ENCODE peak calls at places on chromosomes 11 and 22, in four cellular contexts. C is HepG2, K is GM12878, O is K562. A is an unnamed sample.

GRCh38 chr22:40723396-40723933 is 44.2 kb downstream of the MCHR1 start:
- DNase-seq in C (no peak), K (no peak), O (no peak), A (peak)

GRCh38 chr22:39277135-39277607 is 32.4 kb upstream of the PDGFB start:
- DNase-seq in C (no peak), K (no peak), O (no peak), A (no peak)

GRCh38 chr11:105000167-105000566 is 22.8 kb downstream of the CASP5 start:
- DNase-seq in C (peak), K (no peak), O (no peak), A (peak)

GRCh38 chr11:95444309-95445202 is 213.6 kb upstream of the SESN3 start:
- DNase-seq in C (no peak), K (no peak), O (no peak), A (no peak)

GRCh38 chr11:18723991-18724390 is 2.0 kb downstream of the IGSF22 start:
- DNase-seq in C (no peak), K (no peak), O (no peak), A (no peak)

GRCh38 chr11:34667810-34668582 is 47.1 kb downstream of the EHF start:
- DNase-seq in C (peak), K (no peak), O (no peak), A (no peak)

GRCh38 chr11:27347949-27348879 is 14.8 kb downstream of the CCDC34 start:
- DNase-seq in C (no peak), K (no peak), O (no peak), A (no peak)

GRCh38 chr11:102345923-102346322 is 1.1 kb upstream of the BIRC2 start:
- DNase-seq in C (peak), K (no peak), O (no peak), A (no peak)

GRCh38 chr11:102312656-102313055 is 4.6 kb upstream of the BIRC3 start:
- DNase-seq in C (no peak), K (no peak), O (no peak), A (no peak)

GRCh38 chr22:44544523-44545433 is 46.7 kb upstream of the RTL6 start:
- DNase-seq in C (no peak), K (no peak), O (no peak), A (no peak)

GRCh38 chr11:2804701-2805387 is 80.7 kb downstream of the CDKN1C start:
- DNase-seq in C (no peak), K (no peak), O (no peak), A (peak)

GRCh38 chr11:12868315-12869073 is 140.6 kb upstream of the RASSF10 start:
- DNase-seq in C (no peak), K (no peak), O (no peak), A (no peak)

GRCh38 chr11:59283825-59284772 is 71.4 kb upstream of the MPEG1 start:
- DNase-seq in C (peak), K (peak), O (peak), A (peak)

GRCh38 chr22:48277868-48278581 is 1515.6 kb downstream of the TBC1D22A start:
- DNase-seq in C (no peak), K (no peak), O (no peak), A (no peak)

GRCh38 chr11:116879789-116880402 is 42.5 kb upstream of the APOA1 start:
- DNase-seq in C (peak), K (peak), O (no peak), A (no peak)

GRCh38 chr11:76696756-76697155 is 26.2 kb upstream of the LRRC32 start:
- DNase-seq in C (no peak), K (no peak), O (no peak), A (no peak)

GRCh38 chr11:35142481-35143207 is 3.7 kb downstream of the CD44 start:
- DNase-seq in C (peak), K (no peak), O (peak), A (no peak)

GRCh38 chr22:50188356-50188755 is 2.6 kb downstream of the TRABD start:
- DNase-seq in C (no peak), K (no peak), O (no peak), A (no peak)

GRCh38 chr11:116162541-116163230 is 610.1 kb downstream of the BUD13 start:
- DNase-seq in C (no peak), K (no peak), O (no peak), A (peak)

GRCh38 chr11:9895016-9895415 is 231.1 kb downstream of the SWAP70 start:
- DNase-seq in C (no peak), K (no peak), O (no peak), A (no peak)
- TF ChIP-seq ETV6 in C (no peak), K (no peak), O (no peak), A (no peak)

GRCh38 chr11:20049231-20049630 is 111.0 kb downstream of the DBX1 start:
- DNase-seq in C (no peak), K (no peak), O (no peak), A (no peak)
- TF ChIP-seq ATF3 in C (no peak), K (no peak), O (no peak), A (no peak)

GRCh38 chr11:57641426-57641825 is 8.3 kb downstream of the YPEL4 start:
- DNase-seq in C (peak), K (no peak), O (peak), A (no peak)

GRCh38 chr11:57640068-57640800 is 9.5 kb downstream of the YPEL4 start:
- DNase-seq in C (no peak), K (no peak), O (no peak), A (no peak)

GRCh38 chr11:57638811-57639320 is 10.8 kb downstream of the YPEL4 start:
- DNase-seq in C (no peak), K (no peak), O (no peak), A (peak)

GRCh38 chr11:57639321-57640067 is 10.2 kb downstream of the YPEL4 start:
- DNase-seq in C (peak), K (no peak), O (no peak), A (peak)

DNA sequence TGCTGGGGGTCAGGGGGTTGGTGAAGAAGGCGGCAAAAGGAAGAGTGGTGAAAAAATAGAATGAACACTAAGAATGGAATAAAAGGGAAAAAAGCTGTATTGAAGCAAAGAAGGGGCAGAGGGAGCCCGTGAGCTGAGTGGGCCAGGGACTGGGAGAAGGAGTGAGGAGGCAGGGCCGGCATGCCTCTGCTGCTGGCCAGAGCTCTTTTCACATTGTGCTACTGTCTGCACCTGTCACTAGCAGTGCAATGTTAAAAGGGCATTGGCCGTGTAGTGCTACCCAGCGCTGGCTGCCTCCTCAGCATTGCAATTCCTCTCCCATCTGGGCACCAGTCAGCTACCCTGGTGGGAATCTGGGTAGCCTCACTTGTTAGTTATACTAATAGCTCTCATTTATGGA is 8.7 kb downstream of the YPEL4 start:
- DNase-seq in C (no peak), K (no peak), O (no peak), A (peak)
- TF ChIP-seq ETV6 in C (no peak), K (no peak), O (no peak), A (no peak)

DNA sequence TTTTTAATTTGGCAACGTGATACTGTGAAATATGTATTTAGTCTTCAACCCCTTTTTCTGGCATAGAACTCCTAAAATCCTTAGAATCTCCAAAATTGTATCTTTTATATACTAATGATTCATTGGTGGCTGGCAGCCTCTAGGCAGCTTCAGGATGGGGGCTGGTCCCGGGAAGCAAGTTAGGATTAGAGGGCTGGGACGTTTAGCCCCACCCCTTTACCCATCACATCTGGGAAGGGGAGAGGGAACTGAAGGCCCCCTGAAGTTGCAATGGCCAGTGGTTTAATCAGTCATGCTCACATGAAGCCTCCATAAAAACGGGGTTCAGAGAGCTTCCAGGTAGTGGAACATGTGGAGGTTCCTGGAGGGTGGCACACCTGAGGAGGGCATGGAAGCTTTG is 7.1 kb downstream of the IL17RA start:
- DNase-seq in C (no peak), K (no peak), O (no peak), A (no peak)
- TF ChIP-seq ATF3 in C (no peak), K (no peak), O (no peak), A (no peak)

GRCh38 chr11:15139958-15140659 is 25.4 kb downstream of the INSC start:
- DNase-seq in C (no peak), K (no peak), O (no peak), A (no peak)
- TF ChIP-seq ETV6 in C (no peak), K (no peak), O (no peak), A (no peak)